ENCODE peak calls at places on chromosomes 1 and 21, in eight cellular contexts. F, Z, A, E, K, H, U and Y are unnamed samples.

GRCh38 chr21:15826147-15826780 is 96.5 kb downstream of the USP25 start:
- DNase-seq in H (no peak), U (peak; percentile 5), F (peak; percentile 51), A (no peak), E (peak; percentile 32), K (no peak), Z (peak; percentile 68), Y (no peak)

GRCh38 chr1:98733782-98734112 is 72.2 kb downstream of the SNX7 start:
- DNase-seq in F (no peak), K (no peak), H (no peak), E (no peak), Z (no peak), A (no peak), U (no peak), Y (no peak)

GRCh38 chr1:205601209-205601608 is 30.6 kb downstream of the ELK4 start:
- DNase-seq in F (no peak), U (no peak), E (no peak), K (no peak), Z (no peak), H (no peak), A (no peak), Y (no peak)

GRCh38 chr1:212782422-212783154 is 9.0 kb downstream of the NSL1 start:
- DNase-seq in U (peak; percentile 35), F (peak; percentile 8), E (peak; percentile 14), K (no peak), Z (no peak), H (no peak), A (no peak), Y (peak; percentile 19)

GRCh38 chr1:101284021-101284420 is 47.2 kb downstream of the S1PR1 start:
- DNase-seq in K (no peak), Z (peak; percentile 36), H (no peak), F (no peak), U (no peak), E (no peak), A (peak; percentile 28), Y (no peak)

GRCh38 chr1:79472067-79472656 is 465.6 kb upstream of the ADGRL4 start:
- DNase-seq in K (no peak), U (no peak), Z (no peak), E (no peak), H (no peak), F (no peak), A (no peak), Y (no peak)

GRCh38 chr1:189620471-189620870 is 857.2 kb downstream of the BRINP3 start:
- DNase-seq in F (no peak), K (no peak), U (no peak), A (no peak), Z (no peak), E (no peak), H (no peak), Y (no peak)

GRCh38 chr1:204493145-204493881 is 1.3 kb downstream of the PIK3C2B start:
- DNase-seq in A (no peak), E (peak; percentile 63), U (peak; percentile 75), F (peak; percentile 81), H (peak; percentile 30), Z (peak; percentile 72), K (peak; percentile 41), Y (peak; percentile 36)

GRCh38 chr21:21714396-21714795 is 716.2 kb downstream of the NCAM2 start:
- DNase-seq in H (no peak), E (no peak), Z (no peak), K (no peak), A (no peak), U (peak; percentile 24), F (no peak), Y (peak; percentile 7)

GRCh38 chr21:14361958-14362357 is 21.0 kb downstream of the HSPA13 start:
- DNase-seq in U (peak; percentile 4), H (no peak), F (peak; percentile 52), E (no peak), Z (no peak), K (no peak), A (no peak), Y (no peak)